ENCODE peak calls at places on chromosomes 13 and 19, in five cellular contexts. M is CD8-positive, alpha-beta T cell; Y is dorsolateral prefrontal cortex; U is thoracic aorta; Q is activated CD8-positive, alpha-beta memory T cell treated with anti-CD3 and anti-CD28 coated beads, Interleukin-2, amount 10 ng/mL, durations not matched to agents 7 days and 5 days. X is an unnamed sample.

GRCh38 chr13:104737713-104738112 is 1671.5 kb upstream of the SLC10A2 start:
- DNase-seq in M (no peak), Y (no peak), U (no peak), Q (no peak), X (no peak)

GRCh38 chr13:108360139-108360538 is 90.6 kb downstream of the TNFSF13B start:
- DNase-seq in M (no peak), Y (no peak), U (no peak), Q (no peak), X (no peak)

GRCh38 chr19:33864311-33864850 is 67.7 kb downstream of the KCTD15 start:
- DNase-seq in M (no peak), Y (no peak), U (no peak), Q (no peak), X (no peak)

GRCh38 chr13:111365149-111366005 is 44.9 kb downstream of the TEX29 start:
- DNase-seq in M (no peak), Y (no peak), U (no peak), Q (no peak), X (no peak)

GRCh38 chr13:46132109-46132508 is 27.3 kb upstream of the CPB2 start:
- DNase-seq in M (no peak), Y (no peak), U (no peak), Q (no peak), X (no peak)

GRCh38 chr19:28213476-28214082 is 999.4 kb downstream of the UQCRFS1 start:
- DNase-seq in M (no peak), Y (no peak), U (no peak), Q (no peak), X (no peak)

GRCh38 chr13:112486386-112487126 is 101.4 kb downstream of the TUBGCP3 start:
- DNase-seq in M (no peak), Y (no peak), U (no peak), Q (no peak), X (no peak)

GRCh38 chr19:2479556-2480194 is 3.7 kb downstream of the GADD45B start:
- DNase-seq in M (no peak), Y (no peak), U (no peak), Q (no peak), X (no peak)

GRCh38 chr19:45216677-45217076 is 28.5 kb downstream of the EXOC3L2 start:
- DNase-seq in M (no peak), Y (no peak), U (no peak), Q (no peak), X (no peak)

GRCh38 chr19:6362351-6362801 is 1.0 kb downstream of the CLPP start:
- DNase-seq in M (peak), Y (no peak), U (no peak), Q (peak), X (no peak)

GRCh38 chr19:15251010-15251748 is 18.9 kb upstream of the EPHX3 start:
- DNase-seq in M (no peak), Y (no peak), U (peak), Q (no peak), X (no peak)

GRCh38 chr13:24671367-24672117 is 8.7 kb upstream of the ATP12A start:
- DNase-seq in M (peak), Y (no peak), U (no peak), Q (no peak), X (no peak)

GRCh38 chr13:30453727-30454126 is 12.0 kb downstream of the HMGB1 start:
- DNase-seq in M (no peak), Y (no peak), U (no peak), Q (no peak), X (no peak)

GRCh38 chr13:94329754-94330551 is 149.5 kb downstream of the DCT start:
- DNase-seq in M (no peak), Y (no peak), U (no peak), Q (no peak), X (no peak)

GRCh38 chr13:112071011-112071901 is 4.3 kb downstream of the SOX1 start:
- DNase-seq in M (no peak), Y (no peak), U (no peak), Q (no peak), X (no peak)

GRCh38 chr19:32189956-32190706 is 155.3 kb upstream of the ZNF507 start:
- DNase-seq in M (no peak), Y (no peak), U (no peak), Q (no peak), X (no peak)

GRCh38 chr19:11288349-11288748 is 7.6 kb upstream of the TSPAN16 start:
- DNase-seq in M (no peak), Y (no peak), U (no peak), Q (no peak), X (no peak)

GRCh38 chr19:16898306-16899015 is 9.7 kb downstream of the F2RL3 start:
- DNase-seq in M (no peak), Y (no peak), U (no peak), Q (no peak), X (no peak)

GRCh38 chr13:75861786-75862185 is 225.7 kb downstream of the LMO7 start:
- DNase-seq in M (no peak), Y (no peak), U (no peak), Q (no peak), X (no peak)

GRCh38 chr13:111906816-111907215 is 160.1 kb upstream of the SOX1 start:
- DNase-seq in M (no peak), Y (no peak), U (no peak), Q (peak), X (no peak)

GRCh38 chr13:45341799-45342584 is 1.0 kb upstream of the TPT1 start:
- DNase-seq in M (no peak), Y (no peak), U (peak), Q (no peak), X (no peak)

GRCh38 chr13:29402168-29402621 is 193.3 kb downstream of the SLC7A1 start:
- DNase-seq in M (no peak), Y (no peak), U (no peak), Q (no peak), X (no peak)

GRCh38 chr19:4537953-4538600 is 1.8 kb downstream of the LRG1 start:
- DNase-seq in M (no peak), Y (no peak), U (no peak), Q (no peak), X (no peak)

GRCh38 chr13:112348642-112349345 is 27.4 kb upstream of the SPACA7 start:
- DNase-seq in M (no peak), Y (no peak), U (no peak), Q (no peak), X (no peak)

GRCh38 chr13:46947425-46948191 is 50.8 kb upstream of the HTR2A start:
- DNase-seq in M (no peak), Y (no peak), U (no peak), Q (no peak), X (no peak)

GRCh38 chr13:51303063-51303552 is 36.4 kb upstream of the SERPINE3 start:
- DNase-seq in M (no peak), Y (no peak), U (no peak), Q (no peak), X (no peak)